ENCODE peak calls at places on chromosome 13, in four cellular contexts. A, L, S and R are unnamed samples.

GRCh38 chr13:80132741-80133601 is 208.0 kb downstream of the SPRY2 start:
- DNase-seq in L (peak), A (no peak), S (no peak), R (no peak)

GRCh38 chr13:23610966-23611486 is 40.8 kb downstream of the TNFRSF19 start:
- DNase-seq in A (no peak), L (peak), S (no peak), R (no peak)

GRCh38 chr13:44309771-44310767 is 63.6 kb upstream of the SERP2 start:
- DNase-seq in A (no peak), S (no peak), L (no peak), R (no peak)

GRCh38 chr13:75739244-75739868 is 103.2 kb downstream of the LMO7 start:
- DNase-seq in S (no peak), L (no peak), A (no peak), R (no peak)

GRCh38 chr13:94345374-94346195 is 133.9 kb downstream of the DCT start:
- DNase-seq in L (no peak), A (no peak), S (no peak), R (peak)

GRCh38 chr13:42747399-42747873 is 33.9 kb upstream of the FAM216B start:
- DNase-seq in S (peak), A (no peak), L (no peak), R (peak)

GRCh38 chr13:74046461-74046860 is 87.7 kb downstream of the KLF12 start:
- DNase-seq in L (no peak), A (no peak), S (no peak), R (no peak)

GRCh38 chr13:66537417-66537816 is 692.7 kb downstream of the PCDH9 start:
- DNase-seq in L (no peak), S (no peak), A (no peak), R (no peak)

GRCh38 chr13:48862572-48862971 is 113.1 kb upstream of the FNDC3A start:
- DNase-seq in S (no peak), L (no peak), A (no peak), R (no peak)

GRCh38 chr13:84651288-84651687 is 769.0 kb upstream of the SLITRK1 start:
- DNase-seq in L (no peak), A (no peak), S (peak), R (peak)

GRCh38 chr13:63050287-63050686 is 1634.6 kb upstream of the PCDH20 start:
- DNase-seq in L (no peak), S (no peak), A (no peak), R (no peak)

GRCh38 chr13:63044617-63045016 is 1629.0 kb upstream of the PCDH20 start:
- DNase-seq in A (no peak), L (no peak), S (no peak), R (no peak)

GRCh38 chr13:63048648-63049047 is 1633.0 kb upstream of the PCDH20 start:
- DNase-seq in S (no peak), L (no peak), A (no peak), R (no peak)
- TF ChIP-seq CTCF in S (peak), L (no peak), A (peak), R (no peak)

GRCh38 chr13:110907951-110908898 is 6.6 kb downstream of the ANKRD10 start:
- DNase-seq in S (no peak), L (peak), A (no peak), R (no peak)

GRCh38 chr13:110911880-110912279 is 3.0 kb downstream of the ANKRD10 start:
- DNase-seq in A (no peak), S (no peak), L (no peak), R (no peak)

GRCh38 chr13:110912651-110913051 is 2.2 kb downstream of the ANKRD10 start:
- DNase-seq in A (no peak), S (no peak), L (peak), R (no peak)

GRCh38 chr13:110907301-110907700 is 7.6 kb downstream of the ANKRD10 start:
- DNase-seq in S (no peak), A (no peak), L (no peak), R (no peak)

DNA sequence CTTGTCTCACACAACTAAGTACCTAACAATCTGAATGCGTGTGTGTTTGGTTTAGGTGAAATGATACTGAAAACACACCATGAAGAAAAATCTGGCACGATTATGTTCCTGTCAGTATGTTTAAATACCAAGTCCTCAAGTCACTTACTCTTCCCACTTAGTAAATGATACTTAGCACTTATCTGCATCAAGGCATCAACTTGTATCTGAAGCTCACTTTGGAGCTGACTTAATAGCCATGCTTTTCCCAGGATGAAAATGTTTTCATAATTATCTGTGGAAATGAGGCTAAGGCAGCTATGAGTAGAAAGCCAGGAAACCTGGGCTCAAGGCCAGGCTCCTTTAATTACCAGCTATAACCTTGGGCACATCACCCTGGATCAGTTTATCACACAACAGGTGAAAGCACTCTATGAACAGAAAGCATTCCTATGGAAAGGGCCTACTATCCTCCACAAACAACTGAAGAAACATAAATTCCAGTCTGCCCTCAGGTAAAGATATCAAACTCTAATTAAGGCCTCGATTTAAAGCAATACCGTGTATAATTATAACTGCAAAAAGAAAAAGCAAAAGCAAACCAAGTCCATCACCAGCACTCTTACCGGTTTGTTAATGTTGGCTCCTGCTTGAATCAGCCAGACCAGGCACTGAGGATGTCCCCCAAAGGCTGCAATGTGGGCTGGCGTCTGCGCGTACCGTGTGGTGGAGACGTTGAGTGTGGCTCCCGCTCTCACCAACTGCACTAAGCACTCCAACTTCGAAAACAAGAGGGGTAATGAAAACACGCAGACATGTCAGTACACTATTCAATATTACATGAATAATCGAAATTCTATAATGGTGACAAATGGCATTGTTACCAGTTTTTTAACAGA is 4.6 kb downstream of the ANKRD10 start:
- DNase-seq in S (no peak), A (no peak), L (peak), R (no peak)
- H3K4me3 ChIP-seq in S (no peak), A (no peak), L (no peak), R (no peak)

GRCh38 chr13:102847272-102848234 is 1.7 kb downstream of the ERCC5 start:
- DNase-seq in A (no peak), L (peak), S (no peak), R (no peak)
- TF ChIP-seq CTCF in A (peak), L (peak), S (peak), R (peak)

GRCh38 chr13:110138700-110139036 is 168.3 kb downstream of the COL4A1 start:
- DNase-seq in A (no peak), S (no peak), L (no peak), R (no peak)

GRCh38 chr13:110135977-110136597 is 170.9 kb downstream of the COL4A1 start:
- DNase-seq in A (no peak), L (no peak), S (no peak), R (no peak)

GRCh38 chr13:110137677-110138008 is 169.3 kb downstream of the COL4A1 start:
- DNase-seq in S (no peak), A (no peak), L (peak), R (no peak)

GRCh38 chr13:110138009-110138699 is 168.8 kb downstream of the COL4A1 start:
- DNase-seq in A (no peak), S (no peak), L (peak), R (no peak)

DNA sequence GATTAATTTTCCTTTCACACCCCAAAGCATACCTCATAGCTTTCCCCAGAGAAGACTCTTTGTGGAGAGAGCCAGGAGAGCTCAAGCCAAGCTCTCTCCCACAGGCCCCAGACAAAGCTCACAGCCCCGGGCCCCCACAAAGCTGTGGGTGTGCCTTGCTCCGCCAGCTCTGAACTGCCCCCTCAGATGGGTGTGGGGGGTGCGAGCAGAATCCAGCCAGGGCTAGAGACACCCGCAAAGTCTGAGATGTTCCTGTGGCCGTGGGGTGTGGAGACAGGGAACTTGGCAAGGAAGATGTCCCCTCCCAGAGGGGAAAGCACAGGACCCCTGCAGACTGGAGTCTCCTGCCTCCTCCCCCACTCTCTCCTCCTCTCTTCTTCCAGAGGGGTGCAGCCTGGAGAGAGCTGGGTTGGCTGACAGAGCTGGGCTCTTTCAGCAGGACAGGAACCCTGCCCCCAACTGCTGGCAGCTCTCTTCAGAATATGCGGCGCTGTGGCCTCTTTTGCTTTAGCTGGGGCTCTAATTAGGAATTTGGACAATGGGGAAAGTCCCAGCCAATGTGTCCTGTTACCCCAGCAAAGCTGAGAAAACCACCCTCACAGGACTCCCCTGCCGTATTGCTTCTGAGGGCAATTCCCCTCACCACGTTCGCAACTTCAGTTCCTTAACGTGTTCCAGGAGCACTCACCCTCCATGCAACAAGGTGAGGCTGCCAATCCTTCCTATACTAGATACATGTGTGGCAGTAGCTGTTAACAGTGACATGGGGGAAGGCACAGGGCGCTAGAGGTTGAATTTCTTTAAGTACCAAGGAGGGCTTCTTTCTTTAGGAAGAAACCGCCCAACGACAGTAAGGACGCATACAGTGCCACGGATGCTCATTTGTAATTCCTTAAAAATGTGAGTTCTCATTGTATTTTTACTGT is 170.0 kb downstream of the COL4A1 start:
- DNase-seq in L (no peak), S (no peak), A (no peak), R (no peak)
- H3K4me3 ChIP-seq in L (no peak), S (no peak), A (no peak), R (no peak)

GRCh38 chr13:41655997-41656396 is 198.6 kb downstream of the RGCC start:
- DNase-seq in S (no peak), L (no peak), A (no peak), R (no peak)

GRCh38 chr13:41660426-41660825 is 203.1 kb downstream of the RGCC start:
- DNase-seq in A (no peak), S (no peak), L (no peak), R (no peak)

GRCh38 chr13:41654800-41655199 is 197.4 kb downstream of the RGCC start:
- DNase-seq in A (no peak), S (no peak), L (no peak), R (no peak)

GRCh38 chr13:41652735-41653361 is 195.5 kb downstream of the RGCC start:
- DNase-seq in L (peak), S (peak), A (no peak), R (no peak)

DNA sequence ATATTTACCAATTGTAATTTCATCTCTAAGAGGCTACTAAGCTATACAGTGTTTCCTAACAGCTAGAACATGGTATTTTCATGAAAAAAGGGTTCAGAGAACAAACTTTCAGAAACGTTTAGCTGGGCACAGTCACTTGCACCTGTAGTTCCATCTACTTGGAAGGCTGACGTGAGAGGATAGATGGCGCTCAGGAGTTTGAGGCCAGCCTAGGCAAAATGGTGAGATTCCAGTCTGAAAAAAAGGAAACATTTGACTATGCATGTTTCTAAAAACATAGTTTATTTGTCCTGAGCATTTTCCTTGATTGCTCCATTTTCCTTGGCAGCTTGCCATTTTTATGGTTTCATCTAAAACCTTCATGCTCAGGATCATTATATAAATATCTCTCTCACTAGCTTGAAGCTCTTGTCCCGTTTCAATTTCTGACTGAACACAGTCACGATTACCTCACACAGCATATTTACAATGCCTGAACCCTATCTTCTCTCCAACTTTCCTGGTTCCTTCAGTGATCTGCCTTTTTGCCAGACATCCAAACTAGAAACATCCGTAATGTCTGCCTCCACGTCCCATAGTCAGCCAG is 200.8 kb downstream of the RGCC start:
- DNase-seq in S (peak), A (no peak), L (peak), R (no peak)
- TF ChIP-seq CTCF in S (peak), A (peak), L (no peak), R (no peak)

DNA sequence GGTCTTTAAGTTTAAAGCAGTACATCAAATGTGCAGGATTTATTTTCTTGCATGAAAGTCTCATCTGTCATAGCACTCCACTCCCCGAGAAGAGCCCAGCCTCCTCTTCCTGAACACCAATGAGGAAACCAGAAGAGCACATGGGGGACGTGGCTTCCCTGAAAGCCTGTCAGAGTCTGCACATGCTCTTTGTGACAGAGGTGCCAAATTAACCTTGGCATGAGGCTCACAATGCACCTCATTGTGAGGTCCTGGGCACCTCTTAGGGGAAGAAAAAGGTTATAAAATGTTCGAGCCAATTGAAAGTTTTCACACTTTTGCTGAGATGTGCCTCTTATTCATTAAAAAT is 141.3 kb upstream of the RFC3 start:
- DNase-seq in S (peak), L (peak), A (no peak), R (no peak)
- H3K4me3 ChIP-seq in S (peak), L (no peak), A (peak), R (peak)

GRCh38 chr13:50745542-50745941 is 98.0 kb downstream of the DLEU7 start:
- DNase-seq in A (no peak), L (no peak), S (no peak), R (no peak)
- TF ChIP-seq CTCF in A (no peak), L (no peak), S (no peak), R (no peak)